ENCODE peak calls at places on chromosomes 5 and 9, in seven cellular contexts. C is amniotic stem cell; Q is NCI-H1105 treated with DMSO at 0.1 percent for 48 hours; J is stimulated activated CD4-positive, alpha-beta T cell treated with anti-CD3 and anti-CD28 coated beads, Interleukin-15, amount 100 ng/mL, for 1 hour; K is dorsolateral prefrontal cortex; I is NCI-H2029; Z is CD8-positive, alpha-beta T cell. W is an unnamed sample.
A peak's percentile ranks its signal among the peaks of the same experiment; 100 is the strongest.

GRCh38 chr5:137016783-137017324 is 482.3 kb downstream of the SPOCK1 start:
- DNase-seq in C (no peak), Q (no peak), J (no peak), K (no peak), I (no peak), Z (no peak), W (no peak)

GRCh38 chr5:60699549-60700346 is at the start of gene DEPDC1B:
- DNase-seq in C (peak; percentile 57), Q (peak; percentile 86), J (peak; percentile 82), K (peak; percentile 89), I (peak; percentile 69), Z (peak; percentile 77), W (peak; percentile 92)

GRCh38 chr5:6490693-6491092 is 42.0 kb downstream of the UBE2QL1 start:
- DNase-seq in C (no peak), Q (no peak), J (no peak), K (no peak), I (no peak), Z (no peak), W (no peak)

GRCh38 chr9:31683126-31683525 is 701.3 kb upstream of the ACO1 start:
- DNase-seq in C (no peak), Q (peak; percentile 75), J (no peak), K (no peak), I (no peak), Z (no peak), W (no peak)

GRCh38 chr5:31585519-31586270 is 53.2 kb upstream of the PDZD2 start:
- DNase-seq in C (no peak), Q (no peak), J (no peak), K (no peak), I (no peak), Z (no peak), W (peak; percentile 17)

GRCh38 chr5:64176301-64176700 is 10.7 kb downstream of the RNF180 start:
- DNase-seq in C (no peak), Q (no peak), J (no peak), K (no peak), I (no peak), Z (no peak), W (no peak)

GRCh38 chr5:154995679-154996078 is 17.9 kb upstream of the KIF4B start:
- DNase-seq in C (no peak), Q (no peak), J (no peak), K (no peak), I (no peak), Z (no peak), W (no peak)

GRCh38 chr9:98057095-98057799 is 715 bp downstream of the NANS start:
- DNase-seq in C (no peak), Q (no peak), J (no peak), K (no peak), I (no peak), Z (no peak), W (no peak)

GRCh38 chr5:119301210-119301609 is 54.6 kb upstream of the TNFAIP8 start:
- DNase-seq in C (no peak), Q (no peak), J (no peak), K (no peak), I (no peak), Z (no peak), W (no peak)

GRCh38 chr5:19258686-19259085 is 729.3 kb downstream of the CDH18 start:
- DNase-seq in C (no peak), Q (no peak), J (no peak), K (no peak), I (peak; percentile 26), Z (no peak), W (no peak)

GRCh38 chr9:77375956-77376532 is 198.7 kb downstream of the VPS13A start:
- DNase-seq in C (no peak), Q (no peak), J (no peak), K (no peak), I (no peak), Z (no peak), W (peak; percentile 46)

GRCh38 chr5:168357881-168358280 is 66.4 kb downstream of the WWC1 start:
- DNase-seq in C (no peak), Q (no peak), J (no peak), K (no peak), I (no peak), Z (no peak), W (no peak)

GRCh38 chr5:131821221-131821620 is 24.4 kb upstream of the FNIP1 start:
- DNase-seq in C (no peak), Q (no peak), J (no peak), K (no peak), I (no peak), Z (no peak), W (no peak)

GRCh38 chr5:134177197-134178171 is 734 bp upstream of the SKP1 start:
- DNase-seq in C (peak; percentile 42), Q (peak; percentile 59), J (no peak), K (no peak), I (peak; percentile 68), Z (no peak), W (peak; percentile 78)

GRCh38 chr5:12023614-12024241 is 119.5 kb upstream of the CTNND2 start:
- DNase-seq in C (no peak), Q (peak; percentile 68), J (no peak), K (no peak), I (no peak), Z (no peak), W (no peak)

GRCh38 chr5:167754501-167754941 is 536.9 kb upstream of the WWC1 start:
- DNase-seq in C (peak; percentile 26), Q (no peak), J (no peak), K (no peak), I (no peak), Z (no peak), W (no peak)

GRCh38 chr9:126805546-126806262 is 864 bp downstream of the ZBTB43 start:
- DNase-seq in C (no peak), Q (peak; percentile 1), J (peak; percentile 49), K (no peak), I (peak; percentile 9), Z (peak; percentile 66), W (peak; percentile 45)

GRCh38 chr9:69173891-69174644 is at the start of gene TJP2:
- DNase-seq in C (peak; percentile 50), Q (peak; percentile 28), J (peak; percentile 25), K (peak; percentile 69), I (peak; percentile 14), Z (no peak), W (peak; percentile 83)

GRCh38 chr5:119458911-119459632 is 6.8 kb downstream of the HSD17B4 start:
- DNase-seq in C (no peak), Q (no peak), J (no peak), K (no peak), I (no peak), Z (no peak), W (peak; percentile 20)

GRCh38 chr5:54541823-54542783 is 24.5 kb downstream of the SNX18 start:
- DNase-seq in C (no peak), Q (no peak), J (no peak), K (no peak), I (peak; percentile 84), Z (no peak), W (no peak)

GRCh38 chr9:136963751-136964150 is 11.7 kb downstream of the LCN12 start:
- DNase-seq in C (no peak), Q (no peak), J (no peak), K (no peak), I (no peak), Z (no peak), W (no peak)

GRCh38 chr9:126724226-126724625 is 80.6 kb upstream of the ZBTB43 start:
- DNase-seq in C (no peak), Q (no peak), J (no peak), K (no peak), I (no peak), Z (no peak), W (no peak)

GRCh38 chr9:100167912-100168775 is 69.1 kb downstream of the INVS start:
- DNase-seq in C (no peak), Q (no peak), J (no peak), K (no peak), I (no peak), Z (no peak), W (no peak)

GRCh38 chr5:149043641-149044040 is 19.2 kb downstream of the SH3TC2 start:
- DNase-seq in C (no peak), Q (no peak), J (no peak), K (no peak), I (no peak), Z (no peak), W (no peak)

GRCh38 chr5:125798311-125798710 is 624.9 kb upstream of the GRAMD2B start:
- DNase-seq in C (peak; percentile 5), Q (no peak), J (no peak), K (no peak), I (no peak), Z (no peak), W (peak; percentile 18)

GRCh38 chr5:1467341-1468246 is 22.4 kb upstream of the SLC6A3 start:
- DNase-seq in C (no peak), Q (no peak), J (no peak), K (peak; percentile 29), I (no peak), Z (no peak), W (no peak)

GRCh38 chr9:137253717-137254623 is 1.2 kb upstream of the NELFB start:
- DNase-seq in C (no peak), Q (no peak), J (no peak), K (no peak), I (no peak), Z (no peak), W (no peak)

GRCh38 chr5:128535225-128535624 is 2.8 kb downstream of the FBN2 start:
- DNase-seq in C (no peak), Q (no peak), J (no peak), K (no peak), I (no peak), Z (no peak), W (no peak)

GRCh38 chr5:179225387-179225786 is 119.9 kb downstream of the ADAMTS2 start:
- DNase-seq in C (no peak), Q (no peak), J (no peak), K (no peak), I (no peak), Z (no peak), W (no peak)

GRCh38 chr9:80175286-80175906 is 603.6 kb downstream of the TLE4 start:
- DNase-seq in C (no peak), Q (peak; percentile 27), J (no peak), K (no peak), I (peak; percentile 47), Z (no peak), W (peak; percentile 11)